ENCODE peak calls at places on chromosomes 7 and 10, in nine cellular contexts. Q, Z, T, N, L, I, F, Y and G are unnamed samples. For H3K4me1, the result is how much of the 10 kb centered on the place peaks cover.

GRCh38 chr7:45176886-45177731 is 19.5 kb downstream of the RAMP3 start:
- DNase-seq in Q (no peak), Z (no peak), T (no peak), N (no peak), L (peak), I (no peak), F (no peak), Y (no peak), G (no peak)

GRCh38 chr10:97889461-97890265 is 40.0 kb downstream of the GOLGA7B start:
- DNase-seq in Q (no peak), Z (no peak), T (peak), N (peak), L (peak), I (no peak), F (no peak), Y (no peak), G (no peak)

GRCh38 chr10:13678444-13678843 is 91.7 kb downstream of the PRPF18 start:
- DNase-seq in Q (no peak), Z (no peak), T (no peak), N (no peak), L (no peak), I (no peak), F (no peak), Y (no peak), G (no peak)

GRCh38 chr10:88042162-88043100 is 179.0 kb downstream of the PTEN start:
- DNase-seq in Q (no peak), Z (no peak), T (peak), N (no peak), L (peak), I (peak), F (no peak), Y (peak), G (peak)

GRCh38 chr7:921581-922333 is 32.7 kb downstream of the ADAP1 start:
- DNase-seq in Q (no peak), Z (peak), T (no peak), N (no peak), L (peak), I (no peak), F (no peak), Y (no peak), G (no peak)

GRCh38 chr7:69047166-69047760 is 551.0 kb upstream of the AUTS2 start:
- DNase-seq in Q (no peak), Z (no peak), T (no peak), N (no peak), L (no peak), I (no peak), F (no peak), Y (peak), G (no peak)

GRCh38 chr10:127485153-127485857 is 63.8 kb upstream of the NPS start:
- DNase-seq in Q (no peak), Z (no peak), T (peak), N (peak), L (no peak), I (no peak), F (no peak), Y (peak), G (no peak)

GRCh38 chr10:6089334-6090219 is 743 bp downstream of the RBM17 start:
- DNase-seq in Q (peak), Z (peak), T (peak), N (no peak), L (peak), I (peak), F (no peak), Y (peak), G (no peak)

GRCh38 chr7:158228986-158229385 is 358.6 kb downstream of the PTPRN2 start:
- DNase-seq in Q (no peak), Z (no peak), T (no peak), N (no peak), L (no peak), I (no peak), F (no peak), Y (peak), G (no peak)

GRCh38 chr10:75450654-75451419 is 19.4 kb downstream of the LRMDA start:
- DNase-seq in Q (no peak), Z (no peak), T (no peak), N (no peak), L (no peak), I (no peak), F (no peak), Y (no peak), G (no peak)

GRCh38 chr10:48333856-48334255 is 27.4 kb downstream of the MAPK8 start:
- DNase-seq in Q (no peak), Z (peak), T (no peak), N (no peak), L (no peak), I (peak), F (no peak), Y (no peak), G (no peak)

DNA sequence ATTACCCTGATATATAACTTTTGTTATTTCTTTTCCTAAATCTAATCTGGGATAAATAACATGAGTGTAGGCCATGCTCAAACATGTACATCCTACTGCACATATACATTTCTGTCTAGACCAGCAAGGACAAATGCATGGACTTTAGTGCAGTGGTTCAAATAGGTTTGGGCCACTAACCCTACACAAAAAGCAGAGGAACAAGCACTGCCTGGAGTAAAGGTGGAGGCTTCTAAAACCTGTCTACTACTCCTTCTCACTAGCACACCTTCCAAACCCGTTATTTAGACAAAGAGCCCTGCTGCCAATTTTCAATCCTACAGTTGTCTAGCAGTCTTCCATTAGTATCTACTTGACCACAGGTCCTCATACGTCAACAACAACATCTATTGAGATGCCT is 34.8 kb downstream of the SGCE start:
- DNase-seq in Q (no peak), Z (no peak), T (no peak), N (no peak), L (no peak), I (no peak), F (no peak), Y (no peak), G (no peak)
- H3K4me1 ChIP-seq in Q (under half), Z (under half), T (under half), N (under half), L (under half), I (under half), F (under half), Y (under half), G (under half)

GRCh38 chr10:129531969-129532660 is 65.1 kb downstream of the MGMT start:
- DNase-seq in Q (no peak), Z (no peak), T (no peak), N (no peak), L (no peak), I (no peak), F (no peak), Y (no peak), G (no peak)

GRCh38 chr10:129530486-129531065 is 63.5 kb downstream of the MGMT start:
- DNase-seq in Q (no peak), Z (no peak), T (no peak), N (no peak), L (no peak), I (no peak), F (no peak), Y (no peak), G (no peak)

GRCh38 chr10:129533281-129533680 is 66.2 kb downstream of the MGMT start:
- DNase-seq in Q (no peak), Z (no peak), T (no peak), N (no peak), L (no peak), I (no peak), F (no peak), Y (no peak), G (no peak)

GRCh38 chr10:129532838-129533237 is 65.8 kb downstream of the MGMT start:
- DNase-seq in Q (no peak), Z (no peak), T (no peak), N (no peak), L (no peak), I (no peak), F (no peak), Y (no peak), G (no peak)

DNA sequence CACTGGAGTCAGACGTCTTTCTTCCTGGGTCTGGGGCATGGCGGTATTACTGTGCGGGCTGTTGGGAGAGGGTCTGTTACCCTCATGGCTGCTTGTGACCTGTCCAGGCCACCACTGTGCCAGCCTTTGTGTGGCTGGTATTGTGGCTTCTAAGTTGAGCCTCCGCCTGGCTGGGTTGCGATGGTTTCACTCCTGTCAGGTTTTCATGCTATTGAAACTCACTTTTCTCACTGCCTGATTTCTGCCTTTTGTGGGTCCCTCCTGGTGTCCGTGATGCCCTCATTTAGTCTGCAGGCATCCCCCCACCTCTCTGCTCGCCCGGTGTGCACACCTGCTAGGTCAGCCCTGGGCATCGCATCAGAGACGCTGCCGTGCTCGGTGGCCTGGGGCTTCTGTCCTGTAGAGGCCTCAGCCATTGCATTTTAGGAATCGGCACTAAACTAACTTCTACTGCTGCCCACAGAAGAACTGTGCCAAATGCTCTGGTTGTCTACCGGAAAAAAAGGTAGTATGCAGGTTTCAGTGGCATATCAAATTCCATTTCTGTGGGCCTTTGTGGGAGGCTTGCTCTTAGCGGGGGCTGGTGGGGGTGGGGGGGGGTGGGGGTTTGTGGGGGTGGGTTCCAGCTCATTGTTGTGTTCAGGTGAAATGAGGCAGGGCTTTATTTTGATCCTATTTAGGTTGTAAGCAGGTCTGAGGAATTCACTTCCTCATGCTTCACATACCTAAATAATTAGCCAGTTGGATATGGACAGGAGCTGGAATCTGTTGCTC is 64.3 kb downstream of the MGMT start:
- DNase-seq in Q (no peak), Z (no peak), T (peak), N (no peak), L (no peak), I (no peak), F (no peak), Y (peak), G (no peak)
- H3K4me1 ChIP-seq in Q (under half), Z (under half), T (under half), N (under half), L (under half), I (under half), F (under half), Y (under half), G (under half)

GRCh38 chr7:84181628-84182027 is 13.0 kb downstream of the SEMA3A start:
- DNase-seq in Q (no peak), Z (no peak), T (no peak), N (no peak), L (no peak), I (no peak), F (no peak), Y (no peak), G (no peak)
- H3K4me1 ChIP-seq in Q (under half), Z (under half), T (under half), N (under half), L (under half), I (under half), F (under half), Y (under half), G (under half)

GRCh38 chr10:79402951-79403350 is 42.5 kb downstream of the ZCCHC24 start:
- DNase-seq in Q (no peak), Z (no peak), T (no peak), N (no peak), L (peak), I (no peak), F (no peak), Y (no peak), G (no peak)

GRCh38 chr10:79403441-79404230 is 41.8 kb downstream of the ZCCHC24 start:
- DNase-seq in Q (no peak), Z (peak), T (no peak), N (no peak), L (peak), I (peak), F (no peak), Y (peak), G (no peak)

GRCh38 chr10:79404690-79405131 is 40.7 kb downstream of the ZCCHC24 start:
- DNase-seq in Q (no peak), Z (peak), T (no peak), N (no peak), L (peak), I (no peak), F (no peak), Y (no peak), G (no peak)

GRCh38 chr10:79405221-79405994 is 40.0 kb downstream of the ZCCHC24 start:
- DNase-seq in Q (no peak), Z (no peak), T (no peak), N (no peak), L (peak), I (no peak), F (no peak), Y (no peak), G (no peak)

GRCh38 chr10:79404231-79404609 is 41.2 kb downstream of the ZCCHC24 start:
- DNase-seq in Q (no peak), Z (peak), T (peak), N (no peak), L (peak), I (peak), F (no peak), Y (peak), G (peak)
- H3K4me1 ChIP-seq in Q (under half), Z (under half), T (half or more), N (under half), L (under half), I (under half), F (under half), Y (under half), G (under half)

GRCh38 chr10:32349968-32350738 is 3.2 kb upstream of the EPC1 start:
- DNase-seq in Q (no peak), Z (no peak), T (no peak), N (no peak), L (no peak), I (no peak), F (no peak), Y (no peak), G (no peak)
- H3K4me1 ChIP-seq in Q (half or more), Z (under half), T (under half), N (under half), L (under half), I (under half), F (half or more), Y (under half), G (under half)

GRCh38 chr10:130137659-130138478 is 1.7 kb downstream of the GLRX3 start:
- DNase-seq in Q (no peak), Z (no peak), T (no peak), N (no peak), L (no peak), I (no peak), F (no peak), Y (no peak), G (no peak)

GRCh38 chr10:130137077-130137448 is 872 bp downstream of the GLRX3 start:
- DNase-seq in Q (no peak), Z (no peak), T (peak), N (peak), L (no peak), I (no peak), F (no peak), Y (peak), G (no peak)

GRCh38 chr10:130136214-130137076 is at the start of gene GLRX3:
- DNase-seq in Q (peak), Z (peak), T (peak), N (peak), L (peak), I (peak), F (no peak), Y (peak), G (peak)

GRCh38 chr10:130140425-130140824 is 4.2 kb downstream of the GLRX3 start:
- DNase-seq in Q (no peak), Z (no peak), T (no peak), N (no peak), L (no peak), I (no peak), F (no peak), Y (no peak), G (no peak)

GRCh38 chr10:130138479-130138866 is 2.3 kb downstream of the GLRX3 start:
- DNase-seq in Q (no peak), Z (no peak), T (peak), N (peak), L (no peak), I (no peak), F (no peak), Y (no peak), G (no peak)
- H3K4me1 ChIP-seq in Q (half or more), Z (half or more), T (under half), N (under half), L (under half), I (under half), F (half or more), Y (under half), G (under half)

GRCh38 chr10:71834343-71834674 is 16.7 kb downstream of the PSAP start:
- DNase-seq in Q (no peak), Z (no peak), T (no peak), N (no peak), L (no peak), I (no peak), F (no peak), Y (no peak), G (no peak)

GRCh38 chr10:71830726-71831125 is 20.3 kb downstream of the PSAP start:
- DNase-seq in Q (no peak), Z (no peak), T (no peak), N (no peak), L (no peak), I (no peak), F (no peak), Y (no peak), G (no peak)

GRCh38 chr10:71831646-71832552 is 19.2 kb downstream of the PSAP start:
- DNase-seq in Q (no peak), Z (no peak), T (peak), N (no peak), L (no peak), I (no peak), F (no peak), Y (no peak), G (no peak)

GRCh38 chr10:71833451-71834342 is 17.4 kb downstream of the PSAP start:
- DNase-seq in Q (no peak), Z (no peak), T (no peak), N (no peak), L (no peak), I (no peak), F (no peak), Y (no peak), G (no peak)

GRCh38 chr10:71832967-71833366 is 18.1 kb downstream of the PSAP start:
- DNase-seq in Q (no peak), Z (no peak), T (no peak), N (no peak), L (no peak), I (no peak), F (no peak), Y (no peak), G (no peak)
- H3K4me1 ChIP-seq in Q (under half), Z (half or more), T (under half), N (under half), L (under half), I (under half), F (half or more), Y (under half), G (under half)